ENCODE peak calls at places on chromosomes 7 and 10, in seven cellular contexts. Q, U, O, J, Y, K and Z are unnamed samples.

GRCh38 chr10:67612577-67613537 is 83.1 kb downstream of the CTNNA3 start:
- DNase-seq in U (no peak), Y (no peak), O (no peak), Q (no peak), J (no peak), K (peak), Z (no peak)

GRCh38 chr10:101839421-101840063 is 4.1 kb downstream of the KCNIP2 start:
- DNase-seq in Q (peak), O (peak), J (peak), U (no peak), Y (no peak), K (no peak), Z (peak)

GRCh38 chr7:155345490-155345889 is 47.8 kb downstream of the INSIG1 start:
- DNase-seq in O (no peak), Y (no peak), U (no peak), Q (no peak), K (no peak), J (no peak), Z (no peak)

GRCh38 chr7:55774327-55775050 is 88.1 kb downstream of the SEPTIN14 start:
- DNase-seq in K (no peak), O (peak), J (peak), Q (no peak), U (no peak), Y (no peak), Z (no peak)

GRCh38 chr10:90947025-90947960 is 26.4 kb upstream of the ANKRD1 start:
- DNase-seq in K (peak), O (no peak), U (no peak), J (no peak), Y (no peak), Q (no peak), Z (no peak)

GRCh38 chr10:44949127-44949802 is 10.3 kb upstream of the RASSF4 start:
- DNase-seq in Q (no peak), Y (no peak), O (no peak), K (no peak), U (no peak), J (peak), Z (no peak)

GRCh38 chr7:99359465-99360154 is 14.9 kb upstream of the ARPC1B start:
- DNase-seq in J (no peak), K (no peak), Y (peak), U (no peak), O (no peak), Q (no peak), Z (no peak)

GRCh38 chr10:13776861-13777301 is 190.1 kb downstream of the PRPF18 start:
- DNase-seq in J (no peak), U (no peak), O (no peak), Y (no peak), K (no peak), Q (no peak), Z (no peak)

GRCh38 chr10:42868530-42868929 is 85.9 kb downstream of the BMS1 start:
- DNase-seq in Y (no peak), Q (no peak), J (no peak), O (no peak), K (no peak), U (no peak), Z (no peak)

GRCh38 chr7:102152672-102153585 is 133.7 kb upstream of the SH2B2 start:
- DNase-seq in Y (peak), K (no peak), U (peak), O (no peak), Q (no peak), J (peak), Z (peak)

GRCh38 chr10:61296161-61296560 is 157.0 kb downstream of the TMEM26 start:
- DNase-seq in Q (no peak), U (no peak), Y (no peak), J (no peak), K (no peak), O (no peak), Z (no peak)

GRCh38 chr7:100220833-100221718 is 1.3 kb downstream of the PVRIG start:
- DNase-seq in Y (no peak), K (peak), U (no peak), J (no peak), Q (no peak), O (no peak), Z (no peak)

GRCh38 chr10:121747163-121747775 is 149.0 kb upstream of the FGFR2 start:
- DNase-seq in O (no peak), J (no peak), Q (no peak), K (no peak), Y (no peak), U (no peak), Z (no peak)

GRCh38 chr10:132419631-132420468 is 22.9 kb downstream of the PWWP2B start:
- DNase-seq in Q (no peak), O (peak), U (no peak), J (no peak), K (no peak), Y (no peak), Z (no peak)

GRCh38 chr10:59654007-59654406 is 55.6 kb downstream of the SLC16A9 start:
- DNase-seq in Y (no peak), O (no peak), Q (no peak), J (no peak), U (no peak), K (no peak), Z (no peak)

GRCh38 chr10:113520606-113521481 is 32.0 kb upstream of the HABP2 start:
- DNase-seq in Q (peak), K (no peak), O (peak), U (peak), J (peak), Y (peak), Z (peak)

GRCh38 chr7:99631311-99632109 is 14.8 kb downstream of the ZSCAN25 start:
- DNase-seq in O (no peak), U (peak), J (no peak), Q (peak), K (no peak), Y (peak), Z (no peak)

GRCh38 chr7:56447864-56448693 is 331.9 kb upstream of the NUPR2 start:
- DNase-seq in Y (no peak), U (no peak), K (no peak), J (no peak), Q (peak), O (peak), Z (no peak)

GRCh38 chr10:4845766-4846165 is 19.8 kb downstream of the AKR1E2 start:
- DNase-seq in Y (no peak), J (no peak), O (no peak), Q (no peak), K (no peak), U (no peak), Z (no peak)

GRCh38 chr10:5858811-5859210 is 30.9 kb downstream of the ANKRD16 start:
- DNase-seq in Y (no peak), U (no peak), J (no peak), Q (no peak), O (no peak), K (no peak), Z (no peak)

GRCh38 chr10:101588879-101589278 is 758 bp downstream of the DPCD start:
- DNase-seq in J (no peak), Q (peak), U (peak), Y (no peak), O (no peak), K (no peak), Z (peak)

GRCh38 chr10:107540981-107541380 is 376.5 kb upstream of the SORCS1 start:
- DNase-seq in J (no peak), Q (no peak), Y (no peak), O (no peak), U (no peak), K (no peak), Z (no peak)

GRCh38 chr7:114988755-114989154 is 66.9 kb downstream of the MDFIC start:
- DNase-seq in K (no peak), Q (no peak), J (no peak), O (no peak), U (no peak), Y (no peak), Z (no peak)

GRCh38 chr10:128709975-128710794 is 584.0 kb upstream of the MKI67 start:
- DNase-seq in U (no peak), K (no peak), Y (no peak), O (no peak), Q (no peak), J (no peak), Z (no peak)

GRCh38 chr10:77031531-77031930 is 606.1 kb downstream of the KCNMA1 start:
- DNase-seq in Q (no peak), K (no peak), J (no peak), U (peak), O (no peak), Y (no peak), Z (no peak)

GRCh38 chr10:114684822-114685209 is 26.7 kb upstream of the ABLIM1 start:
- DNase-seq in J (no peak), U (peak), K (no peak), O (peak), Y (no peak), Q (no peak), Z (no peak)

GRCh38 chr10:79246209-79246581 is 101.1 kb upstream of the PPIF start:
- DNase-seq in U (no peak), K (no peak), O (no peak), Q (no peak), J (no peak), Y (no peak), Z (no peak)

GRCh38 chr7:726854-727103 is 280 bp downstream of the DNAAF5 start:
- DNase-seq in J (no peak), U (no peak), O (no peak), K (no peak), Y (no peak), Q (no peak), Z (no peak)

GRCh38 chr7:102296514-102296913 is 9.8 kb downstream of the SH2B2 start:
- DNase-seq in Q (no peak), U (no peak), Y (no peak), K (no peak), O (no peak), J (no peak), Z (no peak)

GRCh38 chr7:85682819-85683218 is 496.0 kb upstream of the SEMA3D start:
- DNase-seq in K (no peak), O (no peak), J (no peak), Y (no peak), U (no peak), Q (no peak), Z (no peak)

GRCh38 chr7:85681241-85681640 is 494.4 kb upstream of the SEMA3D start:
- DNase-seq in U (no peak), O (no peak), Y (no peak), Q (no peak), K (no peak), J (no peak), Z (no peak)

GRCh38 chr7:85688712-85689111 is 501.9 kb upstream of the SEMA3D start:
- DNase-seq in O (no peak), K (no peak), U (no peak), J (no peak), Y (no peak), Q (no peak), Z (no peak)

GRCh38 chr7:85686410-85687181 is 499.7 kb upstream of the SEMA3D start:
- DNase-seq in U (no peak), J (no peak), Q (no peak), K (no peak), O (no peak), Y (peak), Z (no peak)

GRCh38 chr7:85685901-85686300 is 499.0 kb upstream of the SEMA3D start:
- DNase-seq in K (no peak), Q (no peak), Y (no peak), J (no peak), O (no peak), U (no peak), Z (no peak)
- TF ChIP-seq YY1 in K (no peak), Q (no peak), Y (no peak), J (no peak), O (no peak), U (no peak), Z (no peak)

GRCh38 chr10:68957654-68958053 is 1.7 kb downstream of the DDX21 start:
- DNase-seq in J (no peak), Q (no peak), O (peak), K (no peak), Y (no peak), U (no peak), Z (no peak)
- TF ChIP-seq YY1 in J (no peak), Q (no peak), O (no peak), K (no peak), Y (no peak), U (no peak), Z (no peak)

GRCh38 chr7:29345590-29345989 is 151.0 kb downstream of the CHN2 start:
- DNase-seq in Y (peak), K (no peak), J (peak), U (peak), Q (no peak), O (peak), Z (peak)
- TF ChIP-seq YY1 in Y (no peak), K (no peak), J (peak), U (no peak), Q (no peak), O (no peak), Z (no peak)

GRCh38 chr7:32500922-32501341 is 5.6 kb downstream of the AVL9 start:
- DNase-seq in O (no peak), Q (no peak), J (no peak), K (no peak), Y (no peak), U (no peak), Z (no peak)

GRCh38 chr7:32495298-32496051 is at the start of gene AVL9:
- DNase-seq in K (peak), U (peak), Q (peak), Y (peak), J (peak), O (peak), Z (peak)

GRCh38 chr7:32494946-32495297 is 367 bp upstream of the AVL9 start:
- DNase-seq in K (no peak), O (no peak), Y (no peak), U (no peak), J (no peak), Q (no peak), Z (no peak)

GRCh38 chr7:32501522-32501921 is 6.2 kb downstream of the AVL9 start:
- DNase-seq in U (peak), O (no peak), J (no peak), K (no peak), Q (no peak), Y (no peak), Z (peak)

GRCh38 chr7:32496052-32496813 is 944 bp downstream of the AVL9 start:
- DNase-seq in Y (no peak), Q (peak), J (no peak), O (peak), K (no peak), U (no peak), Z (no peak)
- TF ChIP-seq YY1 in Y (no peak), Q (no peak), J (no peak), O (no peak), K (no peak), U (no peak), Z (no peak)

DNA sequence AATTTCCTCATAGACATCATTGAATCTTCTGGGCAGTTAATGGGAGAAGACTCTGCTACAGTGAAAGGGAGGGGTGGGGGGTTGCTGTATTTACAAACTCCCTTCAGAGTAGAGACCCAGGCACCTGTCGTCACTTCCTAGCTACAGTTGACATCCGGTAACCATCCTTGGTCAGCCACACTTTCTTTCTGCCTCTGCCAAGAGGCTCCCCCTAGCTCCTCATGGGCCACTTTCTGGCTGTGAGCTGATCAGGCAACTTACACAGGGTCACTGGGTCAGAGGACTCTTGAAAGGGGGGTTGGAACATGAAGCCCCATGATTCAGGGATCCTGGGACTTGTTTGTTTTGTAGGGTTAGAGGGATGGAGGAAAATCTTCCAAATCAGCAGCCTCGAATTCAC is 1.2 kb downstream of the TECPR1 start:
- DNase-seq in J (no peak), U (no peak), Y (no peak), K (no peak), O (no peak), Q (peak), Z (no peak)
- TF ChIP-seq YY1 in J (no peak), U (no peak), Y (no peak), K (no peak), O (no peak), Q (no peak), Z (no peak)

GRCh38 chr7:2100278-2101205 is 132.2 kb downstream of the MAD1L1 start:
- DNase-seq in Q (no peak), J (no peak), O (peak), Y (no peak), K (peak), U (peak), Z (no peak)
- TF ChIP-seq YY1 in Q (no peak), J (no peak), O (no peak), Y (no peak), K (no peak), U (no peak), Z (no peak)

DNA sequence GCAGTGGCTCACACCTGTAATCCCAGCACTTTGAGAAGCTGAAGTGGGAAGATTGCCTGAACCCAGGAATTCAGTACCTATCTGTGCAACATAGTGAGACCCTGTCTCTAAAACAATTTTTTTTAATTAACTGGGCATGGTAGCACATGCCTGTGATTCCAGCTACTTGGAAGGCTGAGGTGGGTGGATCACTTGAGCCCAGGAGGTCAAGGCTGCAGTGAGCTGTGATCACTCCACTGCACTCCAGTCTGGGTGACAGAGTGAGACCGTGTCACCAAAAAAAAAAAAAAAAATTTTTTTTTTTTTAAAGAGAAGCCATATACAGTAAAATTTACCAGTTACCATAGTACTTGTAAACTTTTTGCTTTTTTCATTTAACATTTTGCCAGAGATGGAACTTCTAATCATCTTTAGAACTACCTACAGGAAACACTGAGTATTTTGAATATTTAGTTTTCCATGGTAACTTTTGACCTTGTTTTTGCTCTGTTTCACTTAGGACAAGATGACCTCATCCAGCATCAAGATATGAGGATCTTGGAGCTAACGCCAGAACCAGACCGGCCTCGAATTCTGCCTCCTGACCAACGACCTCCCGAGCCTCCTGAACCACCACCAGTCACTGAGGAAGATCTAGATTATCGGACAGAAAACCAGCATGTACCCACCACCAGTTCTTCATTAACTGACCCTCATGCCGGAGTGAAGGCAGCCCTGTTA is 40.6 kb downstream of the MPLKIP start:
- DNase-seq in J (no peak), Q (no peak), Y (no peak), O (no peak), K (no peak), U (no peak), Z (no peak)
- TF ChIP-seq YY1 in J (no peak), Q (no peak), Y (no peak), O (no peak), K (no peak), U (no peak), Z (no peak)

GRCh38 chr7:117750612-117751563 is 122.4 kb downstream of the CTTNBP2 start:
- DNase-seq in Y (no peak), O (peak), U (peak), K (no peak), Q (peak), J (no peak), Z (no peak)
- TF ChIP-seq YY1 in Y (no peak), O (no peak), U (no peak), K (no peak), Q (no peak), J (no peak), Z (no peak)